ENCODE peak calls at places on chromosomes 3 and 15, in eight cellular contexts. C is heart left ventricle, U is tibial artery, T is IMR-90, J is Caco-2, V is adipocyte, Z is ovary, A is OCI-LY7. R is an unnamed sample. For H3K4me1, the result is how much of the 10 kb centered on the place peaks cover.

GRCh38 chr15:96334705-96335428 is 4.4 kb downstream of the NR2F2 start:
- DNase-seq in J (no peak), Z (no peak), C (no peak), T (no peak), A (no peak), U (peak), V (peak), R (peak)

GRCh38 chr15:79640206-79640605 is 208.1 kb downstream of the MINAR1 start:
- DNase-seq in C (peak), Z (no peak), A (no peak), J (no peak), V (peak), T (peak), U (no peak), R (no peak)

GRCh38 chr3:11185564-11186317 is 31.4 kb downstream of the HRH1 start:
- DNase-seq in A (no peak), J (no peak), U (peak), V (peak), T (peak), Z (peak), C (peak), R (peak)

GRCh38 chr3:166367947-166368533 is 530.8 kb upstream of the BCHE start:
- DNase-seq in T (no peak), V (no peak), C (no peak), A (no peak), Z (no peak), J (no peak), U (no peak), R (no peak)

GRCh38 chr15:25719101-25719985 is 143.8 kb downstream of the ATP10A start:
- DNase-seq in J (no peak), V (no peak), T (no peak), C (no peak), Z (no peak), A (no peak), U (peak), R (no peak)

GRCh38 chr15:84949043-84949442 is 32.6 kb upstream of the PDE8A start:
- DNase-seq in Z (no peak), J (no peak), T (peak), V (peak), A (no peak), U (no peak), C (no peak), R (no peak)

GRCh38 chr15:40338921-40339620 is 1.7 kb downstream of the CCDC9B start:
- DNase-seq in V (peak), J (no peak), A (no peak), T (peak), C (peak), Z (no peak), U (peak), R (no peak)

GRCh38 chr3:13002398-13003124 is 70.7 kb downstream of the IQSEC1 start:
- DNase-seq in A (peak), T (no peak), Z (no peak), V (no peak), U (no peak), C (no peak), J (no peak), R (no peak)

GRCh38 chr3:46491089-46492070 is 6.4 kb upstream of the RTP3 start:
- DNase-seq in U (no peak), Z (no peak), C (no peak), V (no peak), J (no peak), T (no peak), A (no peak), R (no peak)

GRCh38 chr3:38137615-38138346 is 680 bp upstream of the MYD88 start:
- DNase-seq in C (no peak), Z (no peak), U (peak), A (peak), T (no peak), V (peak), J (peak), R (peak)

GRCh38 chr15:88974392-88974791 is 61.2 kb upstream of the MFGE8 start:
- DNase-seq in T (peak), Z (no peak), A (no peak), C (no peak), J (peak), U (no peak), V (peak), R (no peak)

GRCh38 chr3:128775906-128776542 is 50.0 kb downstream of the RAB7A start:
- DNase-seq in A (no peak), C (no peak), Z (no peak), V (no peak), T (no peak), J (no peak), U (no peak), R (no peak)

GRCh38 chr15:83581381-83581780 is 72.5 kb upstream of the ADAMTSL3 start:
- DNase-seq in A (no peak), C (no peak), T (no peak), U (no peak), Z (no peak), J (no peak), V (no peak), R (no peak)

GRCh38 chr15:23013681-23014080 is 25.7 kb downstream of the TUBGCP5 start:
- DNase-seq in J (no peak), Z (no peak), T (no peak), C (no peak), U (no peak), A (no peak), V (no peak), R (no peak)

GRCh38 chr3:125146601-125147490 is 65.7 kb downstream of the SLC12A8 start:
- DNase-seq in Z (no peak), A (no peak), C (peak), J (no peak), U (no peak), T (no peak), V (no peak), R (no peak)

GRCh38 chr15:74242296-74242929 is 6.3 kb downstream of the CCDC33 start:
- DNase-seq in U (no peak), T (peak), A (no peak), Z (no peak), C (no peak), V (peak), J (no peak), R (no peak)

GRCh38 chr3:185842241-185842640 is 17.4 kb upstream of the IGF2BP2 start:
- DNase-seq in U (no peak), V (no peak), T (no peak), C (no peak), A (no peak), Z (no peak), J (no peak), R (no peak)

GRCh38 chr3:38404286-38404685 is 49.4 kb upstream of the ACVR2B start:
- DNase-seq in Z (no peak), J (no peak), A (no peak), T (peak), U (no peak), V (peak), C (peak), R (no peak)

GRCh38 chr3:138879541-138880380 is 45.0 kb upstream of the PIK3CB start:
- DNase-seq in A (no peak), Z (no peak), T (no peak), V (no peak), J (no peak), C (no peak), U (no peak), R (no peak)

GRCh38 chr15:66841953-66842681 is 140.1 kb downstream of the SMAD6 start:
- DNase-seq in V (peak), C (peak), J (peak), A (no peak), U (peak), Z (peak), T (peak), R (peak)

GRCh38 chr3:112653209-112653871 is 12.4 kb upstream of the CCDC80 start:
- DNase-seq in C (no peak), V (peak), J (peak), T (peak), A (no peak), U (no peak), Z (no peak), R (no peak)

GRCh38 chr3:149371001-149371722 is 6.3 kb downstream of the TM4SF1 start:
- DNase-seq in T (peak), V (peak), U (no peak), C (no peak), A (no peak), Z (no peak), J (no peak), R (no peak)

GRCh38 chr3:5229414-5229813 is 41.9 kb downstream of the EDEM1 start:
- DNase-seq in A (no peak), C (no peak), V (no peak), U (no peak), T (no peak), Z (no peak), J (no peak), R (no peak)

GRCh38 chr15:78069052-78069414 is 8.5 kb downstream of the TBC1D2B start:
- DNase-seq in A (no peak), U (peak), J (no peak), V (no peak), Z (no peak), C (no peak), T (no peak), R (no peak)

GRCh38 chr15:31525296-31525695 is 198.7 kb downstream of the KLF13 start:
- DNase-seq in Z (no peak), T (no peak), A (no peak), V (no peak), J (no peak), U (no peak), C (no peak), R (no peak)

GRCh38 chr15:44726568-44727461 is 9.5 kb upstream of the TRIM69 start:
- DNase-seq in U (no peak), J (peak), V (peak), C (peak), A (peak), T (peak), Z (no peak), R (no peak)

GRCh38 chr15:42498212-42499038 is 3.0 kb downstream of the SNAP23 start:
- DNase-seq in J (peak), V (no peak), Z (no peak), C (no peak), U (no peak), A (no peak), T (no peak), R (no peak)

GRCh38 chr3:45793482-45794176 is 2.7 kb downstream of the SLC6A20 start:
- DNase-seq in A (no peak), V (no peak), J (no peak), C (no peak), U (no peak), Z (no peak), T (no peak), R (no peak)

GRCh38 chr15:38683382-38684242 is 119.0 kb upstream of the RASGRP1 start:
- DNase-seq in V (peak), C (no peak), A (peak), T (peak), J (no peak), U (no peak), Z (peak), R (peak)

GRCh38 chr3:126460386-126460785 is 15.3 kb downstream of the ZXDC start:
- DNase-seq in A (no peak), C (no peak), Z (peak), T (no peak), U (no peak), V (no peak), J (no peak), R (no peak)
- H3K4me1 ChIP-seq in A (under half), C (under half), Z (under half), T (under half), U (under half), V (under half), J (under half), R (under half)

GRCh38 chr3:14435175-14436011 is 33.0 kb downstream of the SLC6A6 start:
- DNase-seq in J (no peak), T (no peak), A (no peak), U (no peak), C (peak), Z (no peak), V (no peak), R (no peak)
- H3K4me1 ChIP-seq in J (under half), T (under half), A (under half), U (half or more), C (half or more), Z (under half), V (under half), R (under half)

DNA sequence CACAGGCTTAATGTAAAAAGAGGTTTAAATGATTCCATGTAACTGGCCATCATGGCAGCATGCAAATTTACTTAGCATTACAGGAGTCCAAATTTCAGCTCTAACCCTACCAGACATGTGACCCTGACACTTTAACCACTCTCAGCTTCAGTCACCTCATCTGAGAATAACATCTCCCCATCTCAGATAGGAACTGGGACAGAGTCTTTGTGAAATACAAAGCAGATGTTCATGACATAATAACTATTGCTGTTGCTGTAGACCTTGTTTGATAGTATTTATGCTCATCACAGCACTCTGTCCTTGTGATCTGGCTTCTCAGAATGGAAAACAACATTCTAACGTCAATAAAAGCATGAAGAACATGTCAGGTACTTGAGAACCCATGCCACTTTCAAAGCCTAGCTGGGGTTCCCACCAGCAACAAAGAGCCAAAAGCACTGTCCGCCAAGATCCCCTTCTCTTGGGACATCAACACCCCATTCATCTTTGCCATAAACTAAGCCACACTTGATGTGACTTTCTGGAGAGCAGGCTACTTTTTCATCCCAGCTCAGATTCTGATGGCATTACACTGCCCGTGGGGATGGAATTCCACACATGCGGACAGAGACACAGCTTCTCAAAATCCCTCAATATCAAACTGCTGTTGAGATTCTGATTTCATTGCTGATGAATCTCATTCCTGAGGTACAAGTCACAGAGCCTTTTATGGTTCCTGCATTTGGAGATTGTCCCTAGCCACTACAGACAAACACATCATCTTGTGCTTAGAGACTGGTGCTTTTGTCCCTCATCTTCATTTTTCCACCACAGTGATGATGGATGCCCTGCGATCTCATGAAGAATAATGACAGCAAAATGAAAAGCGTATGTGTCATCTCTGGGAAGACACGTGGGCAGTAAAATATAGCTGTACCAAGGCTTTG is 202.7 kb downstream of the TNIK start:
- DNase-seq in A (no peak), C (no peak), V (peak), Z (no peak), T (peak), J (no peak), U (no peak), R (no peak)
- H3K4me1 ChIP-seq in A (under half), C (under half), V (under half), Z (under half), T (under half), J (under half), U (under half), R (under half)

DNA sequence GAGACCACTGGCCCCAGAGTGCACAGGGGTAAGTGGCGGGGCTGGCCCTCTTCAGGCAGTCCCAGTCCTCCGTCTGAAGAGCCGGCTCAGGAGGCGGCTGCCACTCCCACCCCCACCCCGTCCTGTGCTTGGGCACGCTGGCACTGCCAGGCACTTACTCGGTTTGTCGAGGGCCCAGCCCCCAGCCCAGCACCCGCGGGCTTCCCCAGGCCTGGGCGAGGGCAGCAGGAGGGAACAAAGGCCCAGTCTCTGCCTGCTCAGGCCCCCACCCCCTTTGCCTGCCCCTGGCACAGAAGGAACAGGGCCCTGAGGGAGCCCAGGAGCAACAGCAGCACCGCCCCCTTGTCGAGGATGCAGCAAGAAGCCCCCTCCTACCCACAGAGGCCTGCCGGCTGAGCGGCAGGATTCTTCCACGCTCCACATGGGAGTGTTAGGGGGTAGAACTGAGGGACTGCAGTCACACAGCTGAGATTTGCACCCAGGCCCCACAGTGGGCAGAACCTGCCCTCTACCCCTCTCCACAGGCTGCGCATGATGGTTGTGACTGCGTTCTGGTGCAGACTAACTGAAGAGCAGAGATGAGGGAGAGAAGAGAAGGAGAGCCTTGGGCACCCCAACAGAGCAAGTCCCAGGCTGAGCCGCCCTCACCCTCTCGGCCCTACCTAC is 8.9 kb downstream of the DUSP7 start:
- DNase-seq in C (no peak), V (no peak), A (no peak), U (peak), T (no peak), Z (no peak), J (no peak), R (no peak)
- H3K4me1 ChIP-seq in C (half or more), V (under half), A (under half), U (half or more), T (under half), Z (under half), J (under half), R (half or more)

GRCh38 chr3:187039723-187040414 is 99.4 kb downstream of the RPL39L start:
- DNase-seq in J (no peak), T (no peak), Z (no peak), A (no peak), V (no peak), U (no peak), C (no peak), R (no peak)
- H3K4me1 ChIP-seq in J (under half), T (under half), Z (under half), A (half or more), V (under half), U (under half), C (under half), R (under half)

GRCh38 chr15:60405405-60405804 is 7.6 kb upstream of the ANXA2 start:
- DNase-seq in V (no peak), T (no peak), U (no peak), A (no peak), J (no peak), Z (no peak), C (no peak), R (no peak)
- H3K4me1 ChIP-seq in V (under half), T (under half), U (under half), A (under half), J (under half), Z (under half), C (under half), R (under half)